ENCODE peak calls at places on chromosomes 12 and 14, in six cellular contexts. S, U, E, Q, D and Y are unnamed samples.
A peak's percentile ranks its signal among the peaks of the same experiment; 100 is the strongest.

GRCh38 chr12:2959508-2960431 is 573 bp downstream of the TEAD4 start:
- DNase-seq in S (no peak), U (peak; percentile 77), E (no peak), Q (peak; percentile 88), D (peak; percentile 79), Y (peak; percentile 80)

GRCh38 chr12:55728185-55728931 is 451 bp downstream of the CD63 start:
- DNase-seq in S (no peak), U (peak; percentile 65), E (peak; percentile 59), Q (peak; percentile 82), D (peak; percentile 87), Y (peak; percentile 74)

GRCh38 chr12:111582133-111582747 is 16.9 kb downstream of the ATXN2 start:
- DNase-seq in S (no peak), U (no peak), E (no peak), Q (no peak), D (no peak), Y (no peak)

GRCh38 chr12:118061011-118061875 is at the start of gene WSB2:
- DNase-seq in S (no peak), U (peak; percentile 64), E (peak; percentile 53), Q (peak; percentile 88), D (peak; percentile 87), Y (peak; percentile 73)

GRCh38 chr12:54509660-54510059 is 12.1 kb downstream of the NCKAP1L start:
- DNase-seq in S (no peak), U (no peak), E (no peak), Q (no peak), D (no peak), Y (no peak)

GRCh38 chr14:85310491-85311272 is 219.3 kb upstream of the FLRT2 start:
- DNase-seq in S (no peak), U (no peak), E (no peak), Q (no peak), D (no peak), Y (no peak)

GRCh38 chr14:104352493-104353220 is 214.3 kb downstream of the KIF26A start:
- DNase-seq in S (no peak), U (no peak), E (no peak), Q (no peak), D (no peak), Y (no peak)

GRCh38 chr12:130715150-130715995 is 726 bp downstream of the RIMBP2 start:
- DNase-seq in S (no peak), U (peak; percentile 57), E (no peak), Q (peak; percentile 70), D (peak; percentile 37), Y (no peak)

GRCh38 chr12:3200032-3200617 is 122.9 kb downstream of the TSPAN9 start:
- DNase-seq in S (no peak), U (peak; percentile 96), E (no peak), Q (peak; percentile 94), D (peak; percentile 80), Y (peak; percentile 69)

GRCh38 chr14:99758121-99758871 is 34.9 kb upstream of the EML1 start:
- DNase-seq in S (no peak), U (peak; percentile 32), E (no peak), Q (no peak), D (peak; percentile 44), Y (peak; percentile 98)

GRCh38 chr14:61476737-61477410 is 155.5 kb downstream of the PRKCH start:
- DNase-seq in S (no peak), U (no peak), E (peak; percentile 90), Q (peak; percentile 36), D (peak; percentile 47), Y (peak; percentile 85)

GRCh38 chr14:91415794-91416743 is 1.6 kb downstream of the CCDC88C start:
- DNase-seq in S (no peak), U (no peak), E (peak; percentile 90), Q (no peak), D (no peak), Y (no peak)

GRCh38 chr14:56224691-56225681 is 106.8 kb downstream of the PELI2 start:
- DNase-seq in S (no peak), U (no peak), E (no peak), Q (no peak), D (peak; percentile 87), Y (no peak)

GRCh38 chr14:50932592-50933500 is 11.4 kb downstream of the PYGL start:
- DNase-seq in S (no peak), U (peak; percentile 29), E (no peak), Q (no peak), D (no peak), Y (no peak)

GRCh38 chr14:54362089-54362504 is 34.7 kb upstream of the CDKN3 start:
- DNase-seq in S (no peak), U (peak; percentile 71), E (no peak), Q (no peak), D (no peak), Y (no peak)

GRCh38 chr14:102817942-102818940 is 41.0 kb downstream of the TRAF3 start:
- DNase-seq in S (no peak), U (no peak), E (no peak), Q (no peak), D (no peak), Y (peak; percentile 30)

GRCh38 chr14:49634547-49635334 is at the start of gene DNAAF2:
- DNase-seq in S (no peak), U (peak; percentile 87), E (peak; percentile 85), Q (peak; percentile 74), D (peak; percentile 83), Y (peak; percentile 85)

GRCh38 chr12:120257041-120257821 is 8.3 kb downstream of the PXN start:
- DNase-seq in S (no peak), U (no peak), E (no peak), Q (peak; percentile 54), D (peak; percentile 48), Y (peak; percentile 97)

GRCh38 chr14:64879635-64880381 is at the start of gene SPTB:
- DNase-seq in S (no peak), U (peak; percentile 73), E (no peak), Q (peak; percentile 80), D (peak; percentile 60), Y (peak; percentile 8)

GRCh38 chr12:58204086-58204485 is 262.7 kb downstream of the ATP23 start:
- DNase-seq in S (no peak), U (no peak), E (no peak), Q (no peak), D (no peak), Y (peak; percentile 24)

GRCh38 chr14:99792551-99793212 is 531 bp upstream of the EML1 start:
- DNase-seq in S (no peak), U (peak; percentile 52), E (no peak), Q (no peak), D (no peak), Y (peak; percentile 66)

GRCh38 chr14:70856851-70857498 is 47.7 kb upstream of the MAP3K9 start:
- DNase-seq in S (no peak), U (no peak), E (no peak), Q (no peak), D (no peak), Y (peak; percentile 90)

GRCh38 chr14:81205639-81206038 is 15.1 kb downstream of the GTF2A1 start:
- DNase-seq in S (no peak), U (no peak), E (no peak), Q (no peak), D (no peak), Y (no peak)

GRCh38 chr14:50335989-50336391 is 23.9 kb downstream of the DMAC2L start:
- DNase-seq in S (no peak), U (peak; percentile 42), E (no peak), Q (peak; percentile 80), D (no peak), Y (peak; percentile 44)

GRCh38 chr14:22264759-22265158 is 324.3 kb downstream of the DAD1 start:
- DNase-seq in S (no peak), U (no peak), E (no peak), Q (no peak), D (no peak), Y (no peak)

GRCh38 chr12:48201516-48201915 is 1.6 kb downstream of the OR10AD1 start:
- DNase-seq in S (no peak), U (no peak), E (no peak), Q (no peak), D (no peak), Y (no peak)

GRCh38 chr14:53391156-53391555 is 238.0 kb upstream of the DDHD1 start:
- DNase-seq in S (peak; percentile 72), U (no peak), E (no peak), Q (no peak), D (no peak), Y (peak; percentile 87)

GRCh38 chr12:42603246-42603645 is 13.7 kb upstream of the PRICKLE1 start:
- DNase-seq in S (no peak), U (peak; percentile 41), E (no peak), Q (no peak), D (no peak), Y (no peak)

GRCh38 chr14:57889245-57889644 is 23.4 kb upstream of the SLC35F4 start:
- DNase-seq in S (no peak), U (no peak), E (no peak), Q (no peak), D (peak; percentile 33), Y (peak; percentile 63)

GRCh38 chr12:93116632-93117031 is 187.5 kb upstream of the EEA1 start:
- DNase-seq in S (no peak), U (no peak), E (no peak), Q (no peak), D (no peak), Y (no peak)

GRCh38 chr14:103243764-103244737 is 90.0 kb upstream of the EIF5 start:
- DNase-seq in S (no peak), U (no peak), E (no peak), Q (no peak), D (peak; percentile 65), Y (no peak)

GRCh38 chr14:33851931-33852330 is 98.9 kb downstream of the EGLN3 start:
- DNase-seq in S (no peak), U (no peak), E (no peak), Q (no peak), D (no peak), Y (no peak)

GRCh38 chr12:26319511-26319910 is 124.1 kb downstream of the SSPN start:
- DNase-seq in S (no peak), U (no peak), E (no peak), Q (no peak), D (peak; percentile 54), Y (peak; percentile 99)

GRCh38 chr12:87678453-87678852 is 350.7 kb downstream of the C12orf50 start:
- DNase-seq in S (no peak), U (no peak), E (no peak), Q (no peak), D (no peak), Y (peak; percentile 48)
- H2AFZ ChIP-seq in S (no peak overlapping the region), U (no peak overlapping the region), E (no peak overlapping the region), Q (no peak overlapping the region), D (no peak overlapping the region), Y (no peak overlapping the region)

GRCh38 chr14:92748259-92749016 is at the start of gene LGMN:
- DNase-seq in S (peak; percentile 88), U (peak; percentile 97), E (peak; percentile 95), Q (peak; percentile 95), D (peak; percentile 95), Y (peak; percentile 98)
- TF ChIP-seq EZH2phosphoT487 in S (no peak), U (no peak), E (no peak), Q (no peak), D (no peak), Y (no peak)

DNA sequence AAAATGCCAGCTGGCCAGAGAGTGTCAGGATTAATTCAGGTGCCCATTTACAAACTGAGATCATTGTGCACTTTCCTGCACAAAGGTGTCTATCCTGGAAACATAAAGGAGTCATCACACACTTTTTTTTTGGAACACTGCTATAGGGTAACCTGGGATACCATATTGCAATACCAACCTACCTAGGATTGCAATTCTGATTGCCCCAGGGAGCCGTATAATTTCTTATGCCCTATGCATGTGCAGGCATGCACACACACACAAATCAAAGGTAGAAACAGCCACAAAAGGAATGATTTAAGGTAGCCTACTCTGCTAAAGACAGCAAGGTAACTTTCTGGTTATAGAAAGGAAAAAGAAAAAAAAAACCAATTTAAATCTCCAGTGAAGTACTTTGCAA is 285.3 kb upstream of the KITLG start:
- DNase-seq in S (no peak), U (no peak), E (no peak), Q (no peak), D (no peak), Y (no peak)
- H2AFZ ChIP-seq in S (no peak overlapping the region), U (no peak overlapping the region), E (no peak overlapping the region), Q (no peak overlapping the region), D (no peak overlapping the region), Y (no peak overlapping the region)

GRCh38 chr12:6828671-6829531 is 694 bp downstream of the P3H3 start:
- DNase-seq in S (no peak), U (peak; percentile 72), E (peak; percentile 57), Q (peak; percentile 81), D (peak; percentile 80), Y (peak; percentile 88)
- TF ChIP-seq EZH2phosphoT487 in S (no peak), U (no peak), E (peak; percentile 76), Q (no peak), D (no peak), Y (no peak)